ENCODE peak calls at places on chromosomes 1 and 21, in ten cellular contexts. G is adrenal gland, S is H54, P is prostate gland, M is heart left ventricle, U is right lobe of liver, N is esophagus squamous epithelium, V is GM12891, E is lower leg skin, H is ovary. R is an unnamed sample.

GRCh38 chr1:111202366-111202706 is 1.9 kb upstream of the DENND2D start:
- DNase-seq in E (no peak), N (no peak), S (no peak), P (peak), G (no peak), M (no peak), H (no peak), V (no peak), U (no peak), R (no peak)

GRCh38 chr1:26317612-26318337 is at the start of gene CD52:
- DNase-seq in S (no peak), E (no peak), V (peak), M (no peak), H (no peak), U (no peak), G (no peak), N (no peak), P (no peak), R (no peak)

GRCh38 chr1:186948542-186948941 is 119.8 kb downstream of the PLA2G4A start:
- DNase-seq in S (no peak), E (no peak), G (no peak), H (no peak), U (no peak), N (no peak), P (no peak), V (no peak), M (no peak), R (no peak)

GRCh38 chr1:203028784-203029553 is 2.7 kb downstream of the PPFIA4 start:
- DNase-seq in P (no peak), U (no peak), M (no peak), N (no peak), V (no peak), G (no peak), S (no peak), H (no peak), E (no peak), R (no peak)

GRCh38 chr1:67766117-67766978 is 66.9 kb downstream of the GNG12 start:
- DNase-seq in H (peak), V (no peak), U (no peak), P (no peak), S (no peak), M (peak), G (peak), E (peak), N (no peak), R (no peak)

GRCh38 chr1:63277195-63278192 is 44.9 kb upstream of the FOXD3 start:
- DNase-seq in G (no peak), M (no peak), S (no peak), N (no peak), H (no peak), E (no peak), P (no peak), U (no peak), V (no peak), R (no peak)

GRCh38 chr21:29825936-29826335 is 113.9 kb downstream of the GRIK1 start:
- DNase-seq in S (no peak), H (no peak), V (no peak), N (no peak), M (no peak), G (no peak), P (no peak), U (no peak), E (no peak), R (no peak)

GRCh38 chr1:16625497-16626408 is 12.4 kb upstream of the NBPF1 start:
- DNase-seq in H (no peak), U (peak), M (no peak), V (no peak), S (no peak), P (no peak), G (peak), E (no peak), N (no peak), R (no peak)

GRCh38 chr1:40684669-40685068 is 6.8 kb upstream of the NFYC start:
- DNase-seq in U (no peak), V (no peak), G (no peak), P (no peak), S (no peak), E (no peak), H (no peak), N (no peak), M (no peak), R (no peak)

GRCh38 chr1:198681831-198682756 is 43.3 kb downstream of the PTPRC start:
- DNase-seq in U (peak), P (peak), S (no peak), M (peak), G (peak), H (peak), E (peak), V (peak), N (peak), R (peak)
- TF ChIP-seq POLR2A in U (peak), P (no peak), S (no peak), M (no peak), G (no peak), H (no peak), E (no peak), V (peak), N (no peak), R (no peak)

GRCh38 chr1:33039840-33040239 is 3.2 kb upstream of the AK2 start:
- DNase-seq in G (no peak), P (no peak), N (no peak), M (no peak), E (peak), U (no peak), S (no peak), H (no peak), V (no peak), R (no peak)

GRCh38 chr1:33041026-33041425 is 4.3 kb upstream of the AK2 start:
- DNase-seq in M (no peak), S (no peak), G (no peak), N (no peak), H (no peak), V (no peak), U (no peak), P (no peak), E (no peak), R (no peak)

GRCh38 chr1:33036051-33036525 is 595 bp downstream of the AK2 start:
- DNase-seq in U (no peak), V (no peak), H (no peak), S (peak), M (no peak), P (no peak), G (no peak), N (no peak), E (no peak), R (no peak)

GRCh38 chr1:33032126-33032869 is 4.4 kb downstream of the AK2 start:
- DNase-seq in V (no peak), G (no peak), M (no peak), P (no peak), H (no peak), S (no peak), E (no peak), U (no peak), N (no peak), R (no peak)

DNA sequence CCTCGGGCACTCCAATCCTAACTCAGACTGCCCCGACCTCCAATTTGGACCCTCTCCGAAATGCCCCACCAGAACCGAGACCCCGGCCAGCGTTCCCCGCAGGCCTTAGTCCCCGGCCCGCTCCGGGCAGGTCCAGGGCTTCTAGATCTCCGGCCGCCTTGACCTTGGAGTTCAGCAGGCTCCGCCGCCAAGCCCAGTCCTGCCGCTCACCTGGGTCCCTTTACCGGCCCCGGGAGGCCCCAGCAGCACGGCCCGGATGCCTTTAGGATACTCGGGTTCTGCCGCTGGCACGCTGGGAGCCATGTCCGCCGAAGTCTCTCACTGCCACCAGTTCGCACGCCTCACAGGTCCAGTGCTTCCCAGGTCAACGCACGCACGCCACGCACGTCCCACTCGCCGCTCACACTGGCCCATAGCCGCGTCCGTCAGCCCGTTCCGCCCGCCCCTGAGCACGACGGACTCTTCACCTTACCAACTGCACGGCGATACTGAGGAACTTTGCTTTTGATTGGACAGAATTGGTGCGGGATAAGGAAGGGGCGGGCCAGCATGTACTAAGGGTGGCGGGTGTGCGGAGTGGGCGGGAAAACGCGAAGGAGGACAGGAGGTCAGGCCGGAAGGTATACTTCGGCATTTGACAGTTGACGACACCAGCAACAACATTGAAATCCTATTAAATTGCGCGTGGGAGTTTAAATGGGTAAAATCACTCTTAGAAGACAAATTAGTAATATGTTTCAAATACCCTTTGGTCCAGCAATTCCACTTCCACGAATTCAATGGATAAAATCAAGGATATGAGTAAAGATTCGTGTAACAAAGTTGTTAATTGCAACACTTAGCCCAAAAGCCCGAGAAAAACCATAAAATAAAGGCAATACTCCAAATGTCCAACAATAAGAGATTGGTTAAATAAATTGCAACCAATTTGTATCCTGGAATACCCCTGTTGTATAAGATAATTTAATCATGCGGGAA is at the start of gene AK2:
- DNase-seq in P (peak), H (peak), M (peak), V (peak), S (peak), N (peak), G (peak), E (peak), U (peak), R (peak)
- TF ChIP-seq POLR2A in P (peak), H (peak), M (peak), V (peak), S (peak), N (no peak), G (peak), E (no peak), U (peak), R (no peak)

GRCh38 chr1:207825296-207825695 is 73.4 kb downstream of the CD46 start:
- DNase-seq in N (no peak), P (no peak), G (no peak), S (no peak), U (no peak), H (no peak), M (no peak), V (no peak), E (no peak), R (no peak)

GRCh38 chr1:207824691-207825090 is 72.8 kb downstream of the CD46 start:
- DNase-seq in N (no peak), H (peak), P (no peak), V (no peak), E (no peak), S (no peak), G (no peak), M (no peak), U (no peak), R (no peak)

GRCh38 chr1:207823531-207823879 is 71.7 kb downstream of the CD46 start:
- DNase-seq in M (no peak), P (no peak), H (no peak), S (no peak), E (no peak), V (no peak), N (no peak), U (no peak), G (no peak), R (no peak)

GRCh38 chr1:207822602-207823451 is 71.0 kb downstream of the CD46 start:
- DNase-seq in U (peak), E (peak), P (peak), V (peak), G (peak), M (peak), S (peak), N (peak), H (peak), R (peak)

DNA sequence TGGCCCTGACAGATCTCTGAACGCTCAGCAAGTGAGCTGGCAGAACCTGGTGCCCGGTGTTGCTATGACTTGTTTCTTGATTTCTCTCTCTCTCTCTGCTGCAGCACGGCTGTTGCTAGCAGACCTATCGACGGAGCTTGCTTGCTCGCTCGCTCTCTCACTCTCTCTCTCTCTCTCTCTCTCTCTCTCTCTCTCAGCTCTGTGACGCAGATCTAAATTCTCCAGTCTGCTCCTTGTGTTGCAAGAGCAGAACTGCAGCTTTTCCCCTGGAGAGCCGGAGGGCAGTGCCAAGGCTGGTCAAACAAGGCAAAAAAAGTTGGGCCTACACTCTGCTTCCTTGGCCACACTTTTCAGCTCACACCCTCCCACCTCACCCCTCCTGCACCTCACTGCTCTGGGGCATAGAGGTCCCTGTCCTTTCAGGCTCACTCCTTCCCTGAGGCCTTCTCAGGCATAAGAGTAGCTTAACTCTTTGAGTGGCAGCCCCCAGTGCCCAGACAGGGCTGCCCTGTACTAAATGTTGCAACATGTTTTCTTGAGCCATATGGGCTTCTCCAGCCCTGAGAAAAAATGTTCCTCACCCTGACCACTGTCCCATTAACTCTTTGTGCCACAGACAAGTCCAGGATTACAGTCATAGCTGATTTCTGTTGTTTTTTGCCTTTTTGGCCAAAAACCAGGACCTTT is 72.2 kb downstream of the CD46 start:
- DNase-seq in E (peak), G (peak), N (peak), V (no peak), H (peak), M (peak), P (peak), U (peak), S (peak), R (peak)
- TF ChIP-seq POLR2A in E (peak), G (peak), N (no peak), V (peak), H (peak), M (peak), P (peak), U (peak), S (no peak), R (peak)

GRCh38 chr21:41961282-41961701 is 7.5 kb upstream of the C2CD2 start:
- DNase-seq in P (no peak), E (no peak), N (no peak), S (no peak), M (no peak), G (no peak), V (no peak), H (no peak), U (no peak), R (no peak)
- TF ChIP-seq POLR2A in P (no peak), E (no peak), N (no peak), S (no peak), M (no peak), G (no peak), V (no peak), H (no peak), U (no peak), R (no peak)

GRCh38 chr1:207691006-207691405 is 46.1 kb downstream of the CR1L start:
- DNase-seq in E (no peak), H (no peak), U (no peak), P (no peak), G (no peak), M (no peak), V (no peak), N (no peak), S (no peak), R (no peak)

GRCh38 chr1:207698822-207699483 is 52.9 kb upstream of the CD46 start:
- DNase-seq in M (peak), G (peak), P (peak), H (peak), U (peak), N (no peak), S (no peak), V (no peak), E (peak), R (peak)

GRCh38 chr1:207691814-207692213 is 46.9 kb downstream of the CR1L start:
- DNase-seq in S (no peak), V (no peak), G (no peak), H (no peak), M (no peak), E (no peak), U (no peak), N (no peak), P (no peak), R (no peak)

GRCh38 chr1:207695943-207696342 is 51.0 kb downstream of the CR1L start:
- DNase-seq in G (no peak), P (no peak), U (no peak), M (no peak), V (no peak), N (no peak), E (no peak), H (no peak), S (no peak), R (no peak)
- TF ChIP-seq POLR2A in G (no peak), P (no peak), U (no peak), M (no peak), V (no peak), N (no peak), E (no peak), H (no peak), S (no peak), R (no peak)

GRCh38 chr21:38487906-38488639 is 10.2 kb downstream of the ERG start:
- DNase-seq in P (no peak), G (no peak), U (no peak), E (no peak), H (no peak), S (no peak), V (no peak), M (no peak), N (no peak), R (no peak)
- TF ChIP-seq POLR2A in P (no peak), G (no peak), U (no peak), E (no peak), H (no peak), S (no peak), V (no peak), M (no peak), N (no peak), R (no peak)

DNA sequence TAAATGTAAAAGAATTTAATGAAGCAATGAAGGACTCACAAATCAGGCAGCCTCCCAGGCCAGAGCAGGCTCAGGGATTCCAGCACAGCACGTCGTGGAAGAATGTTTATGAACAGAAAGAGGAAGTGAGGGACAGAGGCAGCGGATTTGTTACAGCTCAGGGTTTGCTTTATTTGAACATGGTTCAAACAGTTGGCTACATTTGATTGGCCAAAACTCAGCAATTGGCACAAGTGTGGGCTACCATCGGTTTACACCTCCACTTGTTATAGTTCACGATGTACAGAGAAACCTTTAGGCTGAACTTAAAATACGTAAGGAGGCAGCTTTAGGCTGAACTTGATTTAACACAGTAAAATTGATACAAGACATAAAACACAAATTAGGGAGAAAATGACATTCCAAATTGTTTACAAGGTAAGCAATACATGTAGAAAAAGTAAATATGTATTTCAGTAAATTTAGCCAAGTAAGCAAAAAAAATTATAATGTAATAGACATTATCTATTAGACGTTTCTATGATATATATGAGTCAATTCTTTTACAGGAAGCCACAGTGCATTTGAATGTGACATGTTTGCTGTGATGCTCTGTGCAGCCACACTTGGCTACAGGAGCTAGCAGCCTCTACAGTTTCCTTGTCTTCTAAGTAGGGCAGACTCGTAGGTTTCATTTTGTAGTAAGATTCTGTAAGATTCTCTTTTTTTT is 126.5 kb downstream of the ADSS2 start:
- DNase-seq in S (no peak), G (no peak), M (no peak), E (no peak), V (no peak), U (no peak), N (no peak), P (no peak), H (no peak), R (no peak)
- TF ChIP-seq POLR2A in S (no peak), G (no peak), M (no peak), E (no peak), V (no peak), U (peak), N (no peak), P (no peak), H (no peak), R (no peak)

GRCh38 chr1:201715351-201715750 is 113.6 kb upstream of the IPO9 start:
- DNase-seq in H (no peak), V (no peak), E (no peak), G (no peak), P (no peak), U (no peak), N (no peak), M (no peak), S (no peak), R (no peak)

GRCh38 chr1:201712387-201713092 is 116.4 kb upstream of the IPO9 start:
- DNase-seq in N (no peak), P (no peak), E (no peak), H (no peak), U (no peak), M (no peak), V (no peak), S (no peak), G (no peak), R (no peak)

GRCh38 chr1:201711811-201712210 is 117.1 kb upstream of the IPO9 start:
- DNase-seq in V (no peak), U (no peak), N (no peak), M (no peak), E (no peak), G (no peak), P (no peak), H (peak), S (no peak), R (peak)

GRCh38 chr1:201714542-201715276 is 114.2 kb upstream of the IPO9 start:
- DNase-seq in M (peak), G (peak), S (peak), N (peak), E (peak), H (peak), U (peak), V (no peak), P (no peak), R (peak)

DNA sequence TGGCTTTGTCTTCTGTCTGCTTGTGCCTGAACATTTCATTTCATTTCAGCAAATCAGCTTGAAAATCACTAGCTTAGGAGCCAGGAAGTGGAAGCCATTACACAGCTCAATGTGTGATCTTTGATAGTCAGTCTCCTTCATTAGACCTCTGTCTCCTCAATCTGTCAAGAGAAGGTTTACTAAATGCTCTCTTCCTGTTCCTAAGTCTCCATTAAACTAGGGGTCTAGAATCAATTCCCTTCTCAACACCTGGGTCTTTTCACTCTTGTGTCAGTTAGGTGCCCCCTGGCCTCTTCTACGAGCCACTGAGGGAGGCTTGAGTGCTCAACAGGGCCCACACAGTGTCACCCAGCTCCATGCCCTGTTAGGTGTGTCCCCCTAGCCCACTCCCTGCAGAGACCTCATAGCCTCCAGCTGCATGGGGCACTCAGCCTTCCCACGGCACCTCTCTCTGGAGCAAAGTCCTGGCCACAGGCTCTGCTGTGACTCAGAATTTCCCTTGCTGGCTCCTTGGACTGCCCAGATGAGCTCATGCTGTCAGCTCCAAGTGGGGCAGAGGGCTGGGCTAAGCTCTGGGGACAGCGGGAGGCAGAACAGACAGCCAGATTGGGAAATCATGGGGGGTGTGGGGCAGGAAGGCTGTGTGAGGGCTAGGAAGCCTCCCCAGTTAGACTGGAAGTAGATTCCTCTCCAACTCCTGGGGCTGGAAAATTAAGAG is 115.7 kb upstream of the IPO9 start:
- DNase-seq in G (peak), M (peak), H (peak), V (no peak), E (peak), P (peak), U (peak), N (peak), S (peak), R (peak)
- TF ChIP-seq POLR2A in G (no peak), M (peak), H (peak), V (no peak), E (no peak), P (no peak), U (no peak), N (no peak), S (peak), R (no peak)